ENCODE peak calls at places on chromosomes 6 and 20, in five cellular contexts. X is MM.1S, Z is cardiac muscle cell, D is OCI-LY7, A is gastrocnemius medialis. T is an unnamed sample.
A peak's percentile ranks its signal among the peaks of the same experiment; 100 is the strongest.

GRCh38 chr6:38215225-38215624 is 395.7 kb downstream of the ZFAND3 start:
- DNase-seq in Z (no peak), A (no peak), D (no peak), X (no peak), T (no peak)

GRCh38 chr6:132730560-132730959 is 16.7 kb upstream of the VNN1 start:
- DNase-seq in X (no peak), D (no peak), A (no peak), Z (no peak), T (no peak)

GRCh38 chr6:45710304-45710821 is 305.3 kb downstream of the CLIC5 start:
- DNase-seq in D (no peak), Z (no peak), A (no peak), X (peak; percentile 87), T (no peak)

GRCh38 chr6:149271348-149272340 is 45.9 kb upstream of the TAB2 start:
- DNase-seq in X (no peak), D (peak; percentile 21), A (no peak), Z (no peak), T (no peak)

GRCh38 chr6:29071831-29072723 is 15.0 kb downstream of the OR2B3 start:
- DNase-seq in X (peak; percentile 15), A (no peak), Z (peak; percentile 53), D (peak; percentile 12), T (no peak)

GRCh38 chr6:6964675-6965074 is 143.1 kb upstream of the RREB1 start:
- DNase-seq in A (no peak), Z (no peak), D (no peak), X (no peak), T (no peak)

GRCh38 chr6:155126727-155127439 is 131.8 kb downstream of the TIAM2 start:
- DNase-seq in A (peak; percentile 42), Z (no peak), D (no peak), X (no peak), T (no peak)

GRCh38 chr6:126055449-126055848 is 69.1 kb downstream of the TRMT11 start:
- DNase-seq in X (no peak), D (no peak), Z (no peak), A (no peak), T (no peak)

GRCh38 chr6:118876814-118877213 is 17.1 kb upstream of the ASF1A start:
- DNase-seq in Z (no peak), X (no peak), A (no peak), D (no peak), T (no peak)

GRCh38 chr6:170258395-170258794 is 32.5 kb downstream of the DLL1 start:
- DNase-seq in X (no peak), Z (no peak), A (no peak), D (no peak), T (no peak)

GRCh38 chr20:31808481-31808880 is 10.7 kb upstream of the MYLK2 start:
- DNase-seq in A (no peak), Z (no peak), D (no peak), X (no peak), T (no peak)

GRCh38 chr20:59170406-59171349 is 7.1 kb downstream of the ZNF831 start:
- DNase-seq in D (no peak), Z (no peak), X (no peak), A (no peak), T (no peak)

GRCh38 chr6:140977425-140977824 is 1155.3 kb upstream of the GJE1 start:
- DNase-seq in D (no peak), Z (no peak), X (no peak), A (no peak), T (no peak)

GRCh38 chr6:29647927-29648642 is 8.8 kb upstream of the MOG start:
- DNase-seq in Z (peak; percentile 56), D (peak; percentile 36), A (no peak), X (peak; percentile 33), T (no peak)

GRCh38 chr6:167554854-167555253 is 230.0 kb downstream of the TTLL2 start:
- DNase-seq in Z (no peak), A (no peak), D (no peak), X (no peak), T (no peak)

GRCh38 chr6:146047356-146047755 is 18.5 kb downstream of the GRM1 start:
- DNase-seq in A (no peak), Z (no peak), D (no peak), X (no peak), T (no peak)
- H3K4me1 ChIP-seq in A (no peaks in the 10 kb centered on the region), Z (no peaks in the 10 kb centered on the region), D (no peaks in the 10 kb centered on the region), X (no peaks in the 10 kb centered on the region), T (no peaks in the 10 kb centered on the region)

DNA sequence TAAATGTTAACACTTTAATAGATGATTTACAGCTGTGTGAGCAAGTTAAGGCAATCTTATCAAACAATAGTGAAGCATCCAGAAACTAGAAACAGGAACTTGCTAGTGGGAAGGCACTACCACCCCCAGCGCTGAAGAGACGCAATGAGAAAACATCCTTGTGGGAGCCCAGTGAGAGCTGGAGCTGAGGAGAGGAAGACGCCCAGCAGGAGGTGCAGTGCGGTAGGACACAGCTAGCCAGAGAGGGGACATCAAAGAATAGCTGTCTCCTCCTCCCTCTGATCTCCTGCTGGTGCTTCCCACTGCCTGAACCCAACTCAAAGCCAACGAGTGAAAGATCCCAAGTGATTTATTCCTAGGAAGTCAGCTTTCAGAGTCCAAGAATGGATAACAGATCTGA is 140.3 kb downstream of the COL12A1 start:
- DNase-seq in Z (no peak), D (no peak), X (no peak), A (no peak), T (no peak)
- TF ChIP-seq CTCF in Z (peak; percentile 49), D (no peak), X (no peak), A (no peak), T (no peak)

DNA sequence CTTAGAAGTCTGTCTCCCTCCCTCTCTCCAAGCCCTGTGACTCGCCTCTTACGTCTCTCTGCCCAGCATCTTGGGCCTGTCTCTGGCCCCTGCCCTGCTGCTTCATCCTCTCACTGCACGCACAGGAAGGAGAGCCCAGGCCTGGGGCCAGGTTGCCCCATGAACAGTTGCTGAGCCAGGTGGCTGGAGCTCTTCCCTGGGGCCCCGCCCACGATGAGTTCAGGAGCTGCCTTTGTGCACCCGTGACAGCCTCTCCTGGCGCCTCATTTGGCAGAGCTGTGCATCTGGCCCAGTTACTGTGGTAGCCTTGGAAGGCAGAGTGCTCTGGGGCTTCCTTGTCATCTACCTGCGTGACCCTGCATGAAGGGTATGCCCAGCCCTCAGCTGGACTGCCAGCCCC is 44.5 kb downstream of the SLC52A3 start:
- DNase-seq in Z (no peak), X (no peak), A (peak; percentile 50), D (no peak), T (no peak)
- H3K4me1 ChIP-seq in Z (no peaks in the 10 kb centered on the region), X (no peaks in the 10 kb centered on the region), A (peaks cover 8% of the 10 kb centered on the region), D (no peaks in the 10 kb centered on the region), T (peaks cover 6% of the 10 kb centered on the region)

GRCh38 chr6:94071835-94072234 is 652.5 kb upstream of the EPHA7 start:
- DNase-seq in X (peak; percentile 42), Z (peak; percentile 9), A (no peak), D (no peak), T (no peak)
- TF ChIP-seq CTCF in X (peak; percentile 42), Z (peak; percentile 14), A (no peak), D (peak; percentile 42), T (no peak)

DNA sequence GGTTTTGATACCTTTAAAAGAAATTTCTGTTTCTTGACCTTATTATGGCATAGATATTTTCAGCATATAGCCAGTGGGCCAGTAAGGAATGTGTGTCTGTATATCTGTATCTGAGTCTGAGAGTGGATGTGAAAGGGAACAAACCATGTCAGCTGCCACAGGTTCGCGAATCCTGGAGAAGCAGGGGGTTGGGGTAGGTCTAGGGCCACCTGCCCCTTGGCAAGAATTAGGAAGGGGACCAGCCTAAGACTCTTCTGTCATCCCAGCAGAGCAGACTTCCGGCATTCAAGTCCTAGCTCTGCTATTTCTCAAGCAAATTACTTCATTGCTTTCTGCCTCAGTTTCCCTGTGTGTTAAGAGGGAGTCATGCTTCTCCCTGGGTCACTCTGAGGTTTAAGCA is 180.3 kb upstream of the SNX9 start:
- DNase-seq in A (no peak), Z (no peak), X (no peak), D (no peak), T (no peak)
- H3K4me1 ChIP-seq in A (no peaks in the 10 kb centered on the region), Z (no peaks in the 10 kb centered on the region), X (no peaks in the 10 kb centered on the region), D (no peaks in the 10 kb centered on the region), T (peaks cover 10% of the 10 kb centered on the region)

DNA sequence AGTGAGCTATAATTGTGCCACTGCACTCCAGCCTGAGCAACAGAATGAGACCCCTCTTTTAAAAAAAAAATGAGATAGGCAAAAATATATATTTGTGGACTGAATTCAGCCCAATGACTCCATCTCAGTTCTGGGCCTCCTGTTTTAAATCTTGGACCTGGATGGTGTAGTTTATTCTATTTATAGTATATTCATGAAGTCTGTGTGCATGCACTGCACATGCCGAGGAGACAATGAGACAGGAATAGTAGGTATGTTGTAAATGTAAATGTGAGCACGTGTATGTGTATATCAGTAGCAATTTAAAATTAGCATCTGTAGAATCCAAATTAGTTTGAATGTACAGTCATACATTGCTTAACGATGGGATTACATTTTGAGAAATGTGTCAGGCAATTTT is 91.0 kb downstream of the TBC1D7 start:
- DNase-seq in Z (no peak), X (no peak), D (no peak), A (no peak), T (no peak)
- TF ChIP-seq CTCF in Z (no peak), X (no peak), D (no peak), A (no peak), T (no peak)

GRCh38 chr20:63570281-63571086 is 3.6 kb downstream of the HELZ2 start:
- DNase-seq in D (no peak), Z (no peak), A (no peak), X (no peak), T (no peak)

GRCh38 chr20:63572788-63573738 is 976 bp downstream of the HELZ2 start:
- DNase-seq in X (no peak), Z (no peak), D (no peak), A (no peak), T (no peak)

GRCh38 chr20:63574156-63574828 is at the start of gene HELZ2:
- DNase-seq in D (peak; percentile 68), A (peak; percentile 41), Z (peak; percentile 78), X (peak; percentile 78), T (peak; percentile 84)

GRCh38 chr20:63573739-63574131 is 304 bp downstream of the HELZ2 start:
- DNase-seq in A (no peak), X (no peak), Z (no peak), D (no peak), T (no peak)

DNA sequence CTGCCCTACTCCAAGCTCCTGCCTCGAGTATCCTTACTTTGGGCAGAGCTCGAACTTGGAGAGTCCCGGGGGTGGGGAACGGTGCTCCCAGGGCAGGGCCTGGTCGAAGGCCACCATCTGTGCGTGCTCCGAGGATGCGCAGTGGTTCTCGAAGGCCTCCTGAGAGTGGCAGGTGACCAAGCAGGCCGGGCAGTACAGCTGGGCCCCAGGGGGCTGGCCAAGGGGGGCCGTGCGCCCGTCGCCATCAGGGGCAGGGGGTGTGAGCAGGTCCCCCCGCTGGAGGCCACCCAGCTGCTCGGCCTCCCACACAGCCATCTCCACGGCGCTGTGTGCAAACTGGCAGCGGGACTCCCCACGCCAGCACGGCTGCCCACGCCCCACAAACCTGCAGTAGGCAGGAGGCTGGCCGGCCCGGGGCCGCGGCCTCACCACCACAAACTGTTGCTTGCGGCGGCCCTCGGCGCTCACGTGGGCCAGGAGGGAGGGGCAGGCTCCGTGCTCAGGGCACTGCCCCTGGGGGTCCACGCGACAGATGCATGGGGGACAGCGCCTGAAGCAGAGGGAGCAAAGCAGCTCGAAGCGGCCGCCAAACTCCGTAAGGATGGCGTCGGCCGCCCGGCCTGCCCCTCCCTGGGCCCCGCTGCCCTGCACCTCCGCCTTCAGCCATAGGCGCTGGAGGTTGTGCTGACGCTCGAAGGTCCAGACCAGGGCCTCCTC is 1.8 kb downstream of the HELZ2 start:
- DNase-seq in X (no peak), D (no peak), A (no peak), Z (no peak), T (no peak)
- H3K4me1 ChIP-seq in X (peaks cover 30% of the 10 kb centered on the region), D (peaks cover 18% of the 10 kb centered on the region), A (peaks cover 17% of the 10 kb centered on the region), Z (no peaks in the 10 kb centered on the region), T (peaks cover 16% of the 10 kb centered on the region)

GRCh38 chr20:63082308-63082938 is 75.7 kb upstream of the BHLHE23 start:
- DNase-seq in Z (peak; percentile 84), X (peak; percentile 30), A (no peak), D (peak; percentile 16), T (no peak)
- TF ChIP-seq CTCF in Z (no peak), X (no peak), A (no peak), D (no peak), T (no peak)